ENCODE peak calls at places on chromosomes 11 and 22, in four cellular contexts. One of them, this sample, is unnamed.

GRCh38 chr11:111975076-111975806 is 38.1 kb downstream of the DIXDC1 start:
- DNase-seq in H1: no peak
- DNase-seq in aorta: no peak
- DNase-seq in mammary epithelial cell: no peak
- DNase-seq in this sample: no peak

GRCh38 chr11:74024630-74025029 is 15.7 kb upstream of the UCP3 start:
- DNase-seq in aorta: peak; percentile 91
- DNase-seq in mammary epithelial cell: peak; percentile 62
- DNase-seq in H1: no peak
- DNase-seq in this sample: no peak

GRCh38 chr11:126700773-126701554 is 299.6 kb downstream of the KIRREL3 start:
- DNase-seq in aorta: no peak
- DNase-seq in H1: no peak
- DNase-seq in mammary epithelial cell: no peak
- DNase-seq in this sample: no peak

GRCh38 chr11:124069429-124070401 is 28.6 kb upstream of the OR10G7 start:
- DNase-seq in mammary epithelial cell: peak; percentile 47
- DNase-seq in H1: peak; percentile 77
- DNase-seq in aorta: peak; percentile 77
- DNase-seq in this sample: no peak

GRCh38 chr11:122365545-122366380 is 249.7 kb upstream of the BLID start:
- DNase-seq in aorta: no peak
- DNase-seq in mammary epithelial cell: no peak
- DNase-seq in H1: no peak
- DNase-seq in this sample: no peak

GRCh38 chr11:120499088-120499487 is 12.5 kb upstream of the GRIK4 start:
- DNase-seq in mammary epithelial cell: no peak
- DNase-seq in H1: no peak
- DNase-seq in aorta: no peak
- DNase-seq in this sample: no peak

GRCh38 chr11:3221408-3222002 is 2.9 kb upstream of the MRGPRG start:
- DNase-seq in mammary epithelial cell: no peak
- DNase-seq in H1: no peak
- DNase-seq in aorta: peak; percentile 64
- DNase-seq in this sample: no peak

GRCh38 chr11:128232588-128232987 is 354.8 kb downstream of the ETS1 start:
- DNase-seq in H1: no peak
- DNase-seq in mammary epithelial cell: no peak
- DNase-seq in aorta: no peak
- DNase-seq in this sample: no peak

GRCh38 chr11:121634889-121635288 is 182.1 kb upstream of the SORL1-AS1 start:
- DNase-seq in mammary epithelial cell: peak; percentile 75
- DNase-seq in H1: no peak
- DNase-seq in aorta: no peak
- DNase-seq in this sample: no peak

GRCh38 chr22:48171294-48171693 is 1408.8 kb downstream of the TBC1D22A start:
- DNase-seq in mammary epithelial cell: no peak
- DNase-seq in aorta: no peak
- DNase-seq in H1: no peak
- DNase-seq in this sample: no peak

GRCh38 chr22:27267145-27267544 is 534.4 kb downstream of the MN1 start:
- DNase-seq in H1: no peak
- DNase-seq in mammary epithelial cell: no peak
- DNase-seq in aorta: no peak
- DNase-seq in this sample: no peak

GRCh38 chr11:134337051-134337450 is 5.3 kb downstream of the GLB1L2 start:
- DNase-seq in aorta: no peak
- DNase-seq in mammary epithelial cell: no peak
- DNase-seq in H1: no peak
- DNase-seq in this sample: no peak

GRCh38 chr11:73637012-73637411 is 9.4 kb upstream of the PLEKHB1 start:
- DNase-seq in H1: no peak
- DNase-seq in mammary epithelial cell: no peak
- DNase-seq in aorta: no peak
- DNase-seq in this sample: no peak

DNA sequence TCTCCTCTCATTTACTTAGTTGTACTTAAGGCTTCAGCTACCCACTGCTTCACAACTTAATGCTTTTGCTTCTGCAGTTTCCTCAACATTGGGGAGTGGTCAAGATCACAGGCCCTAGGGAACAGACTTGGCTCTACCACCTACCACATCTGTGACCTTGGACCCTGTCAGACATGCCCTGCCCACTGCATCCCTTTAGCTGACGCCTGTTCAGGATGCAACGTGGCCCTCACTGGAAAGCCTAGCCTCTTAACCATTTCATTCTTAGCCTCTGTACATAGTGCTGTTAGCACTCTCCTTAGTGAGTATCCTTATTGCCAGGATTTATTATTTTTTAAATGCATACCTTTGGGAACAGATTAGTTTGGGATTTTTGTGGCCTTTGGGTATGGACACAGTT is 34.4 kb downstream of the TNRC6B start:
- DNase-seq in mammary epithelial cell: no peak
- DNase-seq in aorta: no peak
- DNase-seq in H1: no peak
- DNase-seq in this sample: no peak
- H3K4me1 ChIP-seq in mammary epithelial cell: peaks cover 7% of the 10 kb centered on the region
- H3K4me1 ChIP-seq in aorta: no peaks in the 10 kb centered on the region
- H3K4me1 ChIP-seq in H1: peaks cover 38% of the 10 kb centered on the region
- H3K4me1 ChIP-seq in this sample: no peaks in the 10 kb centered on the region

GRCh38 chr22:50294319-50294656 is 13.2 kb downstream of the PLXNB2 start:
- DNase-seq in mammary epithelial cell: no peak
- DNase-seq in aorta: no peak
- DNase-seq in H1: no peak
- DNase-seq in this sample: no peak
- H3K4me1 ChIP-seq in mammary epithelial cell: peaks cover 48% of the 10 kb centered on the region
- H3K4me1 ChIP-seq in aorta: no peaks in the 10 kb centered on the region
- H3K4me1 ChIP-seq in H1: peaks cover 32% of the 10 kb centered on the region
- H3K4me1 ChIP-seq in this sample: peaks cover 54% of the 10 kb centered on the region

GRCh38 chr22:23232094-23232905 is 52.0 kb downstream of the BCR start:
- DNase-seq in H1: no peak
- DNase-seq in aorta: no peak
- DNase-seq in mammary epithelial cell: no peak
- DNase-seq in this sample: no peak

GRCh38 chr22:23229646-23230045 is 49.3 kb downstream of the BCR start:
- DNase-seq in mammary epithelial cell: no peak
- DNase-seq in aorta: no peak
- DNase-seq in H1: no peak
- DNase-seq in this sample: no peak

GRCh38 chr22:23233084-23233501 is 52.8 kb downstream of the BCR start:
- DNase-seq in mammary epithelial cell: no peak
- DNase-seq in H1: no peak
- DNase-seq in aorta: no peak
- DNase-seq in this sample: no peak

GRCh38 chr22:23230348-23231068 is 50.2 kb downstream of the BCR start:
- DNase-seq in H1: peak; percentile 66
- DNase-seq in aorta: no peak
- DNase-seq in mammary epithelial cell: no peak
- DNase-seq in this sample: no peak

DNA sequence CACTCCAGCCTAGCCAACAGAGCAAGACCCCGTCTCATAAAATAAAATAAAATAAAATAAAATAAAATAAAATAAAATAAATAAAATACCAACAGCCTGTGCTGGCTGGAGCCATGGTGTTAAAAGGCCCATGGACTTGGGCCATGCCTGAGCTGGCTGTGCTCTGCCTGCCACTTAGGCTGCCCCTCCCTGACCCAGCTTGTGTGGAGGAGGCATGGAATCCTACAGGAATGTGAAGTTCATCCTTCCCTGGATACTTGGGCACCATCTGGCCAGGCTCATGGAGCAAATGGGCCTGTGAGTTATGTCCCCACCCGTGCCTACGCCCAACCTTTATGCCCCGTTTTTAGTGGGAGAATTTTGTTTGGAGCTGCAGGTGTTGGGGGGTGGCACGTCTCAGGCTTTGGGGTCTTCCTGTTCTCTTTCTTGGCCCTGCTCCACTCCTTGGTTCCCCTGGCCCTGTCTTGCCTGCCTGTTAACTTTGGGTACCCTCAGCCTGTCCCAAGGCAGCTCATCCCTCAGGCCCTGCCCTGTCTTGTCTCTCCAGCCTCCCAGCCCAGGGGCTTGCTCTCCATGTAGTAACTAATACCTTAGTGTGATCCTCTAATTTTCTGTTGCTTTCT is 51.3 kb downstream of the BCR start:
- DNase-seq in H1: no peak
- DNase-seq in aorta: no peak
- DNase-seq in mammary epithelial cell: no peak
- DNase-seq in this sample: no peak
- H3K4me1 ChIP-seq in H1: peaks cover 38% of the 10 kb centered on the region
- H3K4me1 ChIP-seq in aorta: peaks cover 6% of the 10 kb centered on the region
- H3K4me1 ChIP-seq in mammary epithelial cell: peaks cover 13% of the 10 kb centered on the region
- H3K4me1 ChIP-seq in this sample: no peaks in the 10 kb centered on the region

DNA sequence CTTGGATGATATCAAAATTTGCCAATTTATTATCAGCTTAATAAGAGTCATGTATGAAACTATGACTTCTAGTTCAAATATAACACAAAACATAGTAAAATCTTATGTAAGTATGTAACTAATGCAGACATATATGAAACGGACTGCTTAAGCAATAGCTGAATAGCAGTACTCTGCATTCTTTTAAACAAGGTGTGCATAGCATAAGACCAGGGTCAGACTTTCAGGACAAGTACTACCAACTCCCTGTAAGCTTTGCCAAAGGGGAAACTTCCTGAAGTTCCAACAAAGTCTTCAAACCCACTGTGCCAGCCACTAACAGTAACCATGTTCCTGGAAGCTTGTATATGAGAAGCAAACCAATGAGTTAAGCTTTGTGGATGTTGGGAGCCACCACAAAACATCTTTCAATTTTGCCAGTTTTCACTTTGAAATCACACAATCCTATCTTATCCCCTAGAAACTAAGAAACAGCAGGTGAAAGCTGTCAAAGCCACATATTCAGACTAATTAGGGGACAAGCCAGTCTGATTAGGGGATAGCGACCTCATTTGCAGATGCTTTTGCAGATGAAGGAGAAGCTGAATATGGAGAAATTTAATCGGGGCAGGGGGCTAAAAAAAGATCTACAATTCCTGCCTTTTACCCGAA is 13.3 kb downstream of the RBFOX2 start:
- DNase-seq in mammary epithelial cell: no peak
- DNase-seq in H1: no peak
- DNase-seq in aorta: no peak
- DNase-seq in this sample: no peak
- H3K4me1 ChIP-seq in mammary epithelial cell: peaks cover 9% of the 10 kb centered on the region
- H3K4me1 ChIP-seq in H1: peaks cover 9% of the 10 kb centered on the region
- H3K4me1 ChIP-seq in aorta: peaks cover 3% of the 10 kb centered on the region
- H3K4me1 ChIP-seq in this sample: peaks cover 11% of the 10 kb centered on the region

DNA sequence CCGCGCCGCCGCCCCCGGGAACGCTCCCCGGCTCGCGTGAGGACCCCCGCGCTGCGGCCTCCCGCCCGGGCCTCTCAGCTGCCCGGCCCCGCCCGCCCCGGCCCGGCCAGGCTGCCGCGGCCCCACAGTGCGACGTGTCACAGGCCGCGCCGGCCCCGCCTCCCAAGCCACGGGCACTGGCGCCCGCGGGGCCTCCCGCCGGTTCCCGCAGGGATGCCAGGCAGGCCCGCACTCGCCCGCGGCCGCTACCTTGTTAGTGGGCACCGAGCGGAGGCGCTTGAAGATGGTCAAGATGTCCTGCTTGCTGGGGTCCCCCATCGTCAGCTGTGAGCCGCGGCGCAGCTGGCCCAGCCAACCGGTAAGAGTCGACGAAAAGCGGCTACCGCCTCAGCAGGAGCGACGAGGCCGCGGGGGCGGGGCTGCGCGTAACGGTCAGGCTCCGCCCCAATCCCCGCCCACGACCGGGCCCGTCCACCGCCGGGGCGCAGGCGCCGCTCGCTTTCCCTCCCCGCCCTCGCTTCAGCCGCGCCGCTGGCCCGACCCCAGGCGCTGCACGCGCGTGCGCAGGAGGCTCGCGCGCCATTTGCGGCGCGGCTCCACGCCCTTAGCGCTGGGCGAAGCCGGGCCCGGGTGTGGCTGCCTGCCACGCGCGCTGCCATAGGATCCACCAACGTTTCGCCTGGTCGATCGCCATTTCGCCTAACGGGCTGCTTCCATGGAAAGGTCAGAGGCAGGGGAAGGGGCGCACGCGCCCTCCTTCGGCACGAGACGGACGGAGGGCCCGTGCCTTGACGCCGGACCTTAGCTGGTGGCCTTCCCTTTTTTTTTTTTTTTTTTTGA is at the start of gene ARFGAP3:
- DNase-seq in aorta: peak; percentile 98
- DNase-seq in mammary epithelial cell: peak; percentile 90
- DNase-seq in H1: peak; percentile 96
- DNase-seq in this sample: no peak
- H3K4me1 ChIP-seq in aorta: no peaks in the 10 kb centered on the region
- H3K4me1 ChIP-seq in mammary epithelial cell: peaks cover 5% of the 10 kb centered on the region
- H3K4me1 ChIP-seq in H1: peaks cover 3% of the 10 kb centered on the region
- H3K4me1 ChIP-seq in this sample: peaks cover 6% of the 10 kb centered on the region

GRCh38 chr11:7449841-7450214 is 35.5 kb upstream of the OLFML1 start:
- DNase-seq in H1: no peak
- DNase-seq in aorta: no peak
- DNase-seq in mammary epithelial cell: no peak
- DNase-seq in this sample: no peak

GRCh38 chr11:7449196-7449840 is 36.0 kb upstream of the OLFML1 start:
- DNase-seq in aorta: no peak
- DNase-seq in H1: no peak
- DNase-seq in mammary epithelial cell: no peak
- DNase-seq in this sample: no peak

GRCh38 chr11:7450836-7451235 is 34.5 kb upstream of the OLFML1 start:
- DNase-seq in aorta: no peak
- DNase-seq in H1: no peak
- DNase-seq in mammary epithelial cell: no peak
- DNase-seq in this sample: no peak

GRCh38 chr11:7451952-7452507 is 33.3 kb upstream of the OLFML1 start:
- DNase-seq in aorta: no peak
- DNase-seq in mammary epithelial cell: no peak
- DNase-seq in H1: no peak
- DNase-seq in this sample: no peak

GRCh38 chr11:7451520-7451919 is 33.8 kb upstream of the OLFML1 start:
- DNase-seq in H1: no peak
- DNase-seq in aorta: no peak
- DNase-seq in mammary epithelial cell: no peak
- DNase-seq in this sample: no peak
- H3K4me1 ChIP-seq in H1: no peaks in the 10 kb centered on the region
- H3K4me1 ChIP-seq in aorta: no peaks in the 10 kb centered on the region
- H3K4me1 ChIP-seq in mammary epithelial cell: no peaks in the 10 kb centered on the region
- H3K4me1 ChIP-seq in this sample: no peaks in the 10 kb centered on the region

GRCh38 chr11:17428930-17429329 is 40.5 kb upstream of the KCNJ11 start:
- DNase-seq in aorta: no peak
- DNase-seq in H1: no peak
- DNase-seq in mammary epithelial cell: no peak
- DNase-seq in this sample: no peak

GRCh38 chr11:17430616-17431015 is 42.2 kb upstream of the KCNJ11 start:
- DNase-seq in mammary epithelial cell: no peak
- DNase-seq in aorta: no peak
- DNase-seq in H1: no peak
- DNase-seq in this sample: no peak

GRCh38 chr11:17432041-17432440 is 43.6 kb upstream of the KCNJ11 start:
- DNase-seq in H1: no peak
- DNase-seq in mammary epithelial cell: no peak
- DNase-seq in aorta: no peak
- DNase-seq in this sample: no peak

GRCh38 chr11:17431139-17431538 is 42.7 kb upstream of the KCNJ11 start:
- DNase-seq in H1: no peak
- DNase-seq in mammary epithelial cell: no peak
- DNase-seq in aorta: no peak
- DNase-seq in this sample: no peak

GRCh38 chr11:17428261-17428660 is 39.8 kb upstream of the KCNJ11 start:
- DNase-seq in mammary epithelial cell: no peak
- DNase-seq in aorta: no peak
- DNase-seq in H1: no peak
- DNase-seq in this sample: no peak
- H3K4me1 ChIP-seq in mammary epithelial cell: no peaks in the 10 kb centered on the region
- H3K4me1 ChIP-seq in aorta: no peaks in the 10 kb centered on the region
- H3K4me1 ChIP-seq in H1: no peaks in the 10 kb centered on the region
- H3K4me1 ChIP-seq in this sample: no peaks in the 10 kb centered on the region

This sample was measured in Panc1.